ENCODE peak calls at places on chromosomes 13 and 19, in five cellular contexts. G is right cardiac atrium, Y is MV-4-11, N is thoracic aorta, Z is WTC11. F is an unnamed sample.
A peak's percentile ranks its signal among the peaks of the same experiment; 100 is the strongest.

GRCh38 chr19:49064768-49065611 is at the start of gene NTF4:
- DNase-seq in G (peak; percentile 75), Y (no peak), Z (peak; percentile 78), N (no peak), F (peak; percentile 26)

GRCh38 chr13:34708914-34709313 is 233.2 kb upstream of the NBEA start:
- DNase-seq in Z (no peak), Y (no peak), N (no peak), G (no peak), F (no peak)

GRCh38 chr13:77565635-77566034 is 30.1 kb downstream of the SCEL start:
- DNase-seq in N (no peak), Y (peak; percentile 23), Z (no peak), G (no peak), F (peak; percentile 57)

GRCh38 chr13:33871207-33872004 is 53.5 kb downstream of the RFC3 start:
- DNase-seq in Y (no peak), N (no peak), G (no peak), Z (no peak), F (no peak)

GRCh38 chr13:114142640-114143490 is 10.4 kb upstream of the RASA3 start:
- DNase-seq in Y (peak; percentile 85), N (no peak), Z (peak; percentile 11), G (no peak), F (peak; percentile 42)

GRCh38 chr13:44434441-44435141 is 61.0 kb downstream of the SERP2 start:
- DNase-seq in Y (no peak), Z (no peak), N (no peak), G (peak; percentile 68), F (no peak)

GRCh38 chr19:43674630-43674982 is 4.6 kb upstream of the PLAUR start:
- DNase-seq in G (no peak), Y (peak; percentile 90), Z (no peak), N (no peak), F (peak; percentile 65)

GRCh38 chr13:102960959-102961358 is 105.3 kb downstream of the SLC10A2 start:
- DNase-seq in G (no peak), Z (no peak), N (no peak), Y (peak; percentile 70), F (no peak)

GRCh38 chr13:90154311-90154960 is 1193.1 kb upstream of the MIR17HG start:
- DNase-seq in Y (no peak), G (no peak), N (no peak), Z (no peak), F (no peak)

GRCh38 chr19:49930483-49931011 is 1.2 kb upstream of the NUP62 start:
- DNase-seq in Z (peak; percentile 68), G (peak; percentile 75), N (no peak), Y (peak; percentile 25), F (no peak)

GRCh38 chr13:37173214-37173613 is 67.8 kb upstream of the CSNK1A1L start:
- DNase-seq in N (no peak), G (no peak), Y (no peak), Z (no peak), F (no peak)

GRCh38 chr19:31282346-31282745 is 66.9 kb downstream of the TSHZ3 start:
- DNase-seq in G (no peak), N (no peak), Z (no peak), Y (no peak), F (no peak)

GRCh38 chr13:30466358-30466714 is 600 bp upstream of the HMGB1 start:
- DNase-seq in Y (peak; percentile 44), N (no peak), Z (no peak), G (no peak), F (no peak)

GRCh38 chr13:37621811-37622361 is 23.3 kb upstream of the POSTN start:
- DNase-seq in G (no peak), N (no peak), Z (no peak), Y (no peak), F (no peak)

GRCh38 chr13:110818747-110819146 is 96.1 kb downstream of the ANKRD10 start:
- DNase-seq in G (no peak), Z (no peak), Y (no peak), N (no peak), F (no peak)

GRCh38 chr19:7928741-7929701 is 3.1 kb upstream of the CTXN1 start:
- DNase-seq in N (no peak), G (peak; percentile 73), Y (peak; percentile 76), Z (peak; percentile 84), F (peak; percentile 79)

GRCh38 chr19:49638360-49638759 is 1.6 kb downstream of the RRAS start:
- DNase-seq in N (no peak), Z (no peak), G (peak; percentile 54), Y (no peak), F (no peak)

GRCh38 chr19:55232986-55233385 is 4.4 kb upstream of the TMEM86B start:
- DNase-seq in G (no peak), Y (no peak), N (no peak), Z (no peak), F (no peak)

GRCh38 chr13:46951516-46951915 is 54.7 kb upstream of the HTR2A start:
- DNase-seq in Y (no peak), Z (no peak), G (no peak), N (no peak), F (no peak)

GRCh38 chr13:35283856-35284255 is 192.6 kb downstream of the MAB21L1 start:
- DNase-seq in Y (no peak), Z (no peak), G (no peak), N (no peak), F (no peak)

GRCh38 chr19:33350538-33351309 is 22.8 kb upstream of the CEBPG start:
- DNase-seq in Y (no peak), G (no peak), N (no peak), Z (no peak), F (no peak)

GRCh38 chr19:535017-535835 is 3.7 kb downstream of the CDC34 start:
- DNase-seq in N (no peak), Y (no peak), Z (no peak), G (peak; percentile 72), F (no peak)

GRCh38 chr19:1470864-1471513 is 8.0 kb downstream of the C19orf25 start:
- DNase-seq in Y (no peak), N (no peak), Z (peak; percentile 78), G (peak; percentile 64), F (no peak)

GRCh38 chr19:5971714-5972354 is 6.1 kb downstream of the RANBP3 start:
- DNase-seq in Z (no peak), Y (peak; percentile 53), N (no peak), G (no peak), F (no peak)

GRCh38 chr19:30997222-30997621 is 352.0 kb downstream of the TSHZ3 start:
- DNase-seq in Z (no peak), N (no peak), G (no peak), Y (peak; percentile 50), F (no peak)

GRCh38 chr19:7849631-7850428 is 19.8 kb downstream of the EVI5L start:
- DNase-seq in N (no peak), Y (no peak), G (no peak), Z (no peak), F (no peak)

GRCh38 chr13:94515352-94515751 is 35.9 kb upstream of the DCT start:
- DNase-seq in G (no peak), N (no peak), Y (peak; percentile 47), Z (no peak), F (no peak)

GRCh38 chr19:54674021-54674617 is 11.3 kb downstream of the LILRB4 start:
- DNase-seq in Y (peak; percentile 47), G (no peak), N (no peak), Z (no peak), F (peak; percentile 61)

GRCh38 chr19:17751103-17751911 is at the start of gene FCHO1:
- DNase-seq in Z (no peak), Y (peak; percentile 84), N (no peak), G (peak; percentile 75), F (peak; percentile 96)

GRCh38 chr13:113307491-113307890 is 10.5 kb downstream of the LAMP1 start:
- DNase-seq in Y (no peak), N (no peak), G (no peak), Z (no peak), F (no peak)

GRCh38 chr13:44305845-44306244 is 67.8 kb upstream of the SERP2 start:
- DNase-seq in N (no peak), Z (no peak), Y (no peak), G (no peak), F (no peak)

GRCh38 chr19:32824906-32825608 is 44.5 kb downstream of the SLC7A9 start:
- DNase-seq in Z (no peak), Y (no peak), G (no peak), N (no peak), F (no peak)

GRCh38 chr19:13499682-13500081 is 6.6 kb downstream of the CACNA1A start:
- DNase-seq in N (no peak), Z (no peak), Y (no peak), G (no peak), F (no peak)

GRCh38 chr13:25232937-25233515 is 54.3 kb downstream of the MTMR6 start:
- DNase-seq in Z (no peak), G (no peak), Y (peak; percentile 40), N (no peak), F (peak; percentile 59)